ENCODE peak calls at places on chromosomes 4 and X, in four cellular contexts. T is upper lobe of left lung, X is osteoblast, V is neural progenitor cell. E is an unnamed sample.

GRCh38 chr4:70721747-70722146 is at the start of gene RUFY3:
- DNase-seq in T (no peak), X (peak; percentile 91), V (peak; percentile 48), E (no peak)

GRCh38 chr4:41751325-41752061 is 3.0 kb upstream of the PHOX2B start:
- DNase-seq in T (peak; percentile 67), X (peak; percentile 62), V (peak; percentile 65), E (no peak)

GRCh38 chr4:165095291-165095690 is 17.4 kb downstream of the TMEM192 start:
- DNase-seq in T (no peak), X (no peak), V (no peak), E (no peak)

GRCh38 chr4:152640058-152640921 is 39.5 kb downstream of the TMEM154 start:
- DNase-seq in T (no peak), X (peak; percentile 60), V (peak; percentile 19), E (no peak)

GRCh38 chr4:119099227-119099910 is 36.3 kb upstream of the MYOZ2 start:
- DNase-seq in T (no peak), X (no peak), V (no peak), E (no peak)

GRCh38 chrX:31356501-31357263 is 284.8 kb upstream of the FTHL17 start:
- DNase-seq in T (no peak), X (no peak), V (no peak), E (no peak)

GRCh38 chr4:79284893-79285292 is 41.0 kb downstream of the NAA11 start:
- DNase-seq in T (no peak), X (no peak), V (no peak), E (no peak)

GRCh38 chr4:20512053-20512810 is 188.0 kb upstream of the PACRGL start:
- DNase-seq in T (no peak), X (peak; percentile 31), V (no peak), E (no peak)

GRCh38 chrX:114798902-114799301 is 215.0 kb downstream of the HTR2C start:
- DNase-seq in T (no peak), X (no peak), V (no peak), E (no peak)

GRCh38 chrX:40094900-40095587 is 2.7 kb downstream of the BCOR start:
- DNase-seq in T (no peak), X (peak; percentile 82), V (peak; percentile 40), E (no peak)

GRCh38 chrX:141405878-141406492 is 163.7 kb upstream of the SPANXC start:
- DNase-seq in T (no peak), X (peak; percentile 73), V (no peak), E (no peak)

GRCh38 chrX:68503830-68504229 is 5.0 kb downstream of the YIPF6 start:
- DNase-seq in T (no peak), X (no peak), V (no peak), E (no peak)

GRCh38 chr4:109434007-109434792 is 585 bp downstream of the SEC24B start:
- DNase-seq in T (no peak), X (peak; percentile 79), V (peak; percentile 59), E (peak; percentile 13)

GRCh38 chr4:117385531-117385930 is 300.2 kb upstream of the TRAM1L1 start:
- DNase-seq in T (no peak), X (no peak), V (no peak), E (no peak)

GRCh38 chr4:74178798-74179197 is 20.9 kb downstream of the MTHFD2L start:
- DNase-seq in T (no peak), X (no peak), V (no peak), E (no peak)

GRCh38 chr4:188127157-188127874 is 11.9 kb upstream of the TRIML1 start:
- DNase-seq in T (no peak), X (peak; percentile 71), V (no peak), E (no peak)

GRCh38 chr4:150248181-150248580 is 169.9 kb downstream of the DCLK2 start:
- DNase-seq in T (no peak), X (no peak), V (no peak), E (no peak)

GRCh38 chr4:1563241-1563640 is 120.9 kb downstream of the FAM53A start:
- DNase-seq in T (peak; percentile 33), X (no peak), V (no peak), E (no peak)

GRCh38 chr4:118224239-118224829 is 128.5 kb downstream of the PRSS12 start:
- DNase-seq in T (no peak), X (no peak), V (peak; percentile 67), E (no peak)

GRCh38 chrX:140480765-140481164 is 24.1 kb downstream of the SOX3 start:
- DNase-seq in T (no peak), X (no peak), V (no peak), E (no peak)

GRCh38 chr4:168587326-168588125 is 90.7 kb downstream of the PALLD start:
- DNase-seq in T (no peak), X (peak; percentile 72), V (no peak), E (no peak)

GRCh38 chr4:169070071-169070894 is 60.2 kb upstream of the CBR4 start:
- DNase-seq in T (no peak), X (peak; percentile 92), V (peak; percentile 70), E (no peak)

GRCh38 chr4:43264730-43265129 is 372.2 kb downstream of the GRXCR1 start:
- DNase-seq in T (no peak), X (no peak), V (no peak), E (no peak)

GRCh38 chr4:140427104-140427918 is at the start of gene CLGN:
- DNase-seq in T (peak; percentile 94), X (peak; percentile 88), V (peak; percentile 97), E (peak; percentile 5)

GRCh38 chrX:19214248-19214787 is 92.0 kb upstream of the ADGRG2 start:
- DNase-seq in T (no peak), X (no peak), V (no peak), E (no peak)

GRCh38 chr4:159400782-159401712 is 298.2 kb downstream of the RAPGEF2 start:
- DNase-seq in T (peak; percentile 13), X (no peak), V (no peak), E (no peak)

GRCh38 chr4:86497980-86498379 is 96.1 kb upstream of the PTPN13 start:
- DNase-seq in T (no peak), X (no peak), V (peak; percentile 43), E (no peak)

GRCh38 chrX:48025561-48025960 is 18.8 kb downstream of the SPACA5 start:
- DNase-seq in T (no peak), X (peak; percentile 65), V (peak; percentile 71), E (no peak)

GRCh38 chrX:110450050-110450449 is 91.4 kb downstream of the RTL9 start:
- DNase-seq in T (no peak), X (peak; percentile 94), V (peak; percentile 86), E (peak; percentile 10)

GRCh38 chr4:48178931-48179330 is 44.9 kb upstream of the TXK start:
- DNase-seq in T (no peak), X (no peak), V (no peak), E (no peak)

GRCh38 chrX:145524931-145525330 is 277.6 kb downstream of the SPANXN1 start:
- DNase-seq in T (no peak), X (no peak), V (no peak), E (no peak)
- H3K9me3 ChIP-seq in T (no peaks in the 10 kb centered on the region), X (peaks cover 4% of the 10 kb centered on the region), V (no peaks in the 10 kb centered on the region), E (no peaks in the 10 kb centered on the region)

DNA sequence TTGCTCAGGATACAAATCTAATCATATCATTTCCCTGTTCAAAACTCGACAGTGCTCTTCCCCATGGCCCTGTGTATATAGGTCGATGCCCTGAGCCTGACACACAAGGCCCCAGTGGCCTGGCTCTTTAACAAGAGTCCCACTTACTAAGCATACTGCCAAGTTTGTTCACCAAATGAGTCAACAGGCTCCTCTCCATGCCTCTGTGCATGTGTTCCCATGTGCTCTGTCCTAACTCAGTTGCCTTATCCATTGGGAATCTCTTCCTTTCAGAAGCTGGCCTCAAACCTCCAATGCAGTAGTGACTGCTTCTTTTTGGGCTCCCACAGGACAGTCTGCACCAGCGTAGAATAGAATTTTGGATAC is 18.9 kb upstream of the CXCR3 start:
- DNase-seq in T (no peak), X (no peak), V (no peak), E (no peak)
- H3K9me3 ChIP-seq in T (no peaks in the 10 kb centered on the region), X (no peaks in the 10 kb centered on the region), V (no peaks in the 10 kb centered on the region), E (no peaks in the 10 kb centered on the region)

DNA sequence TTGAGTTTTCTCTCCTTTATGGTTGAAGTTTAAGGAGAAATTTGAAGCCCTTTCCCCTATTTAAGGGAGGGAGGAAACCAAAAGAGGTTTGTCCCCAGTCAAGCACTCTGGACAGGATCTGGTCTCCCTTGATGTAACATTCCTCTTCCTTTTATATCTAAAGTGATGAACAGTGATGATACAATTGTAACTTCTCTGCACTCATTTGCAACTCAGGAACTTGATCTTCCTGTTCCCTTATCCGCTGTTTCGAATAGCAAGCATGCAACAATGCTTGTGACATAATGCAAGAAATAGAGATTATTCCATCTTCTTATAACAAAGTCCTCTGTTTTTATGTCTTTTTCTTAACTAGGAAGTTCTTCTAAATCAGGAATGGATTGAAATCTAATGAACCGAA is 18.3 kb downstream of the ALPK1 start:
- DNase-seq in T (no peak), X (no peak), V (no peak), E (no peak)
- H3K9me3 ChIP-seq in T (no peaks in the 10 kb centered on the region), X (no peaks in the 10 kb centered on the region), V (no peaks in the 10 kb centered on the region), E (no peaks in the 10 kb centered on the region)

GRCh38 chrX:13285229-13285628 is 34.6 kb downstream of the ATXN3L start:
- DNase-seq in T (no peak), X (no peak), V (no peak), E (no peak)
- H3K9me3 ChIP-seq in T (no peaks in the 10 kb centered on the region), X (peaks cover 2% of the 10 kb centered on the region), V (no peaks in the 10 kb centered on the region), E (no peaks in the 10 kb centered on the region)

DNA sequence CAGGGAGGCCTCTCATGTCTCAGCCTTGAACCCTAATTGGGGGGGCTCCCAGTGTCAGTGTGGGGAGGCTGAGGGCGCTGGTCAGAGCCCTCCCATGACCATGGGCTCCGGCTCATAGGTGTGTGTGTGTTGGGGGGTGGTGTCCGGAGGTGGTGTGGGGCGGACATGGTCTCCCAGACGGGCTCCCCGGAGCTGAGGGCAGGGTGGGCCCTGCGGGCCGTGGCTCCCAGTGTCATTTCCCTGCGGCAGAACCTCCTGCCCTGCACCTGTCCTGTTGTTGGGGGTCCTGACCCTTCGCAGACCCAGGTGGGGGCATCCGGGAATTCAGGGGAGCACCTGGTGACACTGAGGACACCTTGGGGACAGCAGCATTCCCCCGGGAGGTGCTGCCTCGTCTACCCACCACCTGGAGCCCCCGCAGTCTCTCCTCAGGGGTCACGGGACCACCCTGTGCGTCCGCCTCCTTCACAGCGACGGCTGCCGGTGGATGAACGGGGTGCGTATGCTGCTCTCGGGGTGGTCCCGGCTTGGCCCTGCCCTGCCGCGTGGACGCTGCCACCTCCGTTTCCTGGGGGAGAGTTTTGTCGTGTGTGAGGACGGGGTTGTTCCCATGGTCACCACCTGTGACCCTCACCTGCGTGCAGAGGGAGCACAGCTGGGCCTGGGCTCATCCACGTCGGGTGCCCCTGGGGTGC is 14.5 kb upstream of the GTPBP6 start:
- DNase-seq in T (peak; percentile 68), X (no peak), V (no peak), E (no peak)
- H3K9me3 ChIP-seq in T (no peaks in the 10 kb centered on the region), X (no peaks in the 10 kb centered on the region), V (no peaks in the 10 kb centered on the region), E (no peaks in the 10 kb centered on the region)

GRCh38 chr4:129059028-129059427 is 34.3 kb downstream of the SCLT1 start:
- DNase-seq in T (no peak), X (no peak), V (no peak), E (no peak)
- H3K9me3 ChIP-seq in T (peaks cover 23% of the 10 kb centered on the region), X (peaks cover 11% of the 10 kb centered on the region), V (peaks cover 50% of the 10 kb centered on the region), E (peaks cover 20% of the 10 kb centered on the region)

GRCh38 chr4:71830-72229 is 18.7 kb downstream of the ZNF595 start:
- DNase-seq in T (no peak), X (no peak), V (no peak), E (no peak)
- H3K9me3 ChIP-seq in T (peaks cover 67% of the 10 kb centered on the region), X (peaks cover 27% of the 10 kb centered on the region), V (peaks cover 67% of the 10 kb centered on the region), E (peaks cover 16% of the 10 kb centered on the region)

E was measured in T-helper 17 cell.